ENCODE peak calls at places on chromosomes 5 and 9, in nine cellular contexts. One of them, this sample, is unnamed.

GRCh38 chr9:81650836-81651545 is 38.4 kb downstream of the TLE1 start:
- DNase-seq in A549: no peak
- DNase-seq in transverse colon: no peak
- DNase-seq in sigmoid colon: no peak
- DNase-seq in SK-N-SH: no peak
- DNase-seq in H1: no peak
- DNase-seq in stomach: no peak
- DNase-seq in tibial nerve: no peak
- DNase-seq in HepG2: no peak
- DNase-seq in this sample: no peak

GRCh38 chr5:38208782-38209378 is 49.5 kb upstream of the EGFLAM start:
- DNase-seq in A549: peak; percentile 61
- DNase-seq in transverse colon: no peak
- DNase-seq in sigmoid colon: no peak
- DNase-seq in SK-N-SH: peak; percentile 51
- DNase-seq in H1: no peak
- DNase-seq in stomach: no peak
- DNase-seq in tibial nerve: no peak
- DNase-seq in HepG2: peak; percentile 46
- DNase-seq in this sample: peak; percentile 60

GRCh38 chr9:117409321-117409720 is 5.5 kb downstream of the ASTN2 start:
- DNase-seq in A549: no peak
- DNase-seq in transverse colon: no peak
- DNase-seq in sigmoid colon: no peak
- DNase-seq in SK-N-SH: no peak
- DNase-seq in H1: no peak
- DNase-seq in stomach: no peak
- DNase-seq in tibial nerve: no peak
- DNase-seq in HepG2: no peak
- DNase-seq in this sample: no peak

GRCh38 chr9:13412323-13412722 is 132.8 kb upstream of the MPDZ start:
- DNase-seq in A549: no peak
- DNase-seq in transverse colon: no peak
- DNase-seq in sigmoid colon: no peak
- DNase-seq in SK-N-SH: no peak
- DNase-seq in H1: no peak
- DNase-seq in stomach: no peak
- DNase-seq in tibial nerve: no peak
- DNase-seq in HepG2: no peak
- DNase-seq in this sample: no peak

GRCh38 chr5:82106806-82107205 is 135.0 kb downstream of the ATG10 start:
- DNase-seq in A549: no peak
- DNase-seq in transverse colon: no peak
- DNase-seq in sigmoid colon: no peak
- DNase-seq in SK-N-SH: no peak
- DNase-seq in H1: no peak
- DNase-seq in stomach: no peak
- DNase-seq in tibial nerve: no peak
- DNase-seq in HepG2: no peak
- DNase-seq in this sample: no peak

GRCh38 chr5:143106175-143106574 is 297.3 kb downstream of the NR3C1 start:
- DNase-seq in A549: peak; percentile 89
- DNase-seq in transverse colon: no peak
- DNase-seq in sigmoid colon: no peak
- DNase-seq in SK-N-SH: peak; percentile 45
- DNase-seq in H1: no peak
- DNase-seq in stomach: peak; percentile 39
- DNase-seq in tibial nerve: no peak
- DNase-seq in HepG2: peak; percentile 80
- DNase-seq in this sample: no peak

GRCh38 chr9:121026260-121026691 is 23.8 kb downstream of the C5 start:
- DNase-seq in A549: peak; percentile 91
- DNase-seq in transverse colon: no peak
- DNase-seq in sigmoid colon: no peak
- DNase-seq in SK-N-SH: no peak
- DNase-seq in H1: no peak
- DNase-seq in stomach: no peak
- DNase-seq in tibial nerve: no peak
- DNase-seq in HepG2: peak; percentile 49
- DNase-seq in this sample: no peak

GRCh38 chr9:136885950-136886578 is at the start of gene TRAF2:
- DNase-seq in A549: peak; percentile 100
- DNase-seq in transverse colon: peak; percentile 98
- DNase-seq in sigmoid colon: peak; percentile 99
- DNase-seq in SK-N-SH: peak; percentile 100
- DNase-seq in H1: peak; percentile 99
- DNase-seq in stomach: peak; percentile 99
- DNase-seq in tibial nerve: peak; percentile 94
- DNase-seq in HepG2: peak; percentile 94
- DNase-seq in this sample: peak; percentile 99

GRCh38 chr9:6525326-6526040 is 112.5 kb downstream of the UHRF2 start:
- DNase-seq in A549: no peak
- DNase-seq in transverse colon: no peak
- DNase-seq in sigmoid colon: no peak
- DNase-seq in SK-N-SH: no peak
- DNase-seq in H1: no peak
- DNase-seq in stomach: no peak
- DNase-seq in tibial nerve: no peak
- DNase-seq in HepG2: no peak
- DNase-seq in this sample: no peak

GRCh38 chr9:110655723-110656641 is 12.6 kb upstream of the MUSK start:
- DNase-seq in A549: no peak
- DNase-seq in transverse colon: peak; percentile 17
- DNase-seq in sigmoid colon: peak; percentile 84
- DNase-seq in SK-N-SH: no peak
- DNase-seq in H1: no peak
- DNase-seq in stomach: no peak
- DNase-seq in tibial nerve: peak; percentile 28
- DNase-seq in HepG2: no peak
- DNase-seq in this sample: no peak

GRCh38 chr5:31574777-31575176 is 42.7 kb downstream of the C5orf22 start:
- DNase-seq in A549: no peak
- DNase-seq in transverse colon: no peak
- DNase-seq in sigmoid colon: no peak
- DNase-seq in SK-N-SH: no peak
- DNase-seq in H1: no peak
- DNase-seq in stomach: no peak
- DNase-seq in tibial nerve: no peak
- DNase-seq in HepG2: no peak
- DNase-seq in this sample: no peak

GRCh38 chr5:108093186-108093585 is 288.7 kb downstream of the FBXL17 start:
- DNase-seq in A549: peak; percentile 25
- DNase-seq in transverse colon: no peak
- DNase-seq in sigmoid colon: no peak
- DNase-seq in SK-N-SH: peak; percentile 41
- DNase-seq in H1: no peak
- DNase-seq in stomach: no peak
- DNase-seq in tibial nerve: no peak
- DNase-seq in HepG2: no peak
- DNase-seq in this sample: no peak

GRCh38 chr9:122463828-122464632 is 13.7 kb downstream of the OR1J1 start:
- DNase-seq in A549: peak; percentile 24
- DNase-seq in transverse colon: no peak
- DNase-seq in sigmoid colon: no peak
- DNase-seq in SK-N-SH: peak; percentile 27
- DNase-seq in H1: no peak
- DNase-seq in stomach: no peak
- DNase-seq in tibial nerve: no peak
- DNase-seq in HepG2: peak; percentile 69
- DNase-seq in this sample: no peak

GRCh38 chr5:34721359-34721758 is 65.2 kb downstream of the RAI14 start:
- DNase-seq in A549: no peak
- DNase-seq in transverse colon: no peak
- DNase-seq in sigmoid colon: no peak
- DNase-seq in SK-N-SH: no peak
- DNase-seq in H1: no peak
- DNase-seq in stomach: no peak
- DNase-seq in tibial nerve: no peak
- DNase-seq in HepG2: peak; percentile 27
- DNase-seq in this sample: no peak

GRCh38 chr5:67855523-67855922 is 360.0 kb upstream of the PIK3R1 start:
- DNase-seq in A549: no peak
- DNase-seq in transverse colon: no peak
- DNase-seq in sigmoid colon: no peak
- DNase-seq in SK-N-SH: no peak
- DNase-seq in H1: no peak
- DNase-seq in stomach: no peak
- DNase-seq in tibial nerve: no peak
- DNase-seq in HepG2: no peak
- DNase-seq in this sample: no peak

GRCh38 chr9:98997580-98997979 is 53.9 kb downstream of the COL15A1 start:
- DNase-seq in A549: no peak
- DNase-seq in transverse colon: no peak
- DNase-seq in sigmoid colon: no peak
- DNase-seq in SK-N-SH: no peak
- DNase-seq in H1: no peak
- DNase-seq in stomach: no peak
- DNase-seq in tibial nerve: no peak
- DNase-seq in HepG2: no peak
- DNase-seq in this sample: no peak

GRCh38 chr5:172641359-172642045 is 439 bp downstream of the NEURL1B start:
- DNase-seq in A549: peak; percentile 23
- DNase-seq in transverse colon: no peak
- DNase-seq in sigmoid colon: peak; percentile 74
- DNase-seq in SK-N-SH: peak; percentile 83
- DNase-seq in H1: peak; percentile 82
- DNase-seq in stomach: no peak
- DNase-seq in tibial nerve: no peak
- DNase-seq in HepG2: no peak
- DNase-seq in this sample: no peak
- TF ChIP-seq EP300 in A549: no peak
- TF ChIP-seq EP300 in transverse colon: no peak
- TF ChIP-seq EP300 in sigmoid colon: no peak
- TF ChIP-seq EP300 in SK-N-SH: no peak
- TF ChIP-seq EP300 in H1: no peak
- TF ChIP-seq EP300 in stomach: no peak
- TF ChIP-seq EP300 in tibial nerve: no peak
- TF ChIP-seq EP300 in HepG2: no peak
- TF ChIP-seq EP300 in this sample: no peak

GRCh38 chr9:91948061-91948422 is 2.0 kb downstream of the ROR2 start:
- DNase-seq in A549: no peak
- DNase-seq in transverse colon: no peak
- DNase-seq in sigmoid colon: peak; percentile 81
- DNase-seq in SK-N-SH: peak; percentile 44
- DNase-seq in H1: no peak
- DNase-seq in stomach: no peak
- DNase-seq in tibial nerve: no peak
- DNase-seq in HepG2: no peak
- DNase-seq in this sample: no peak
- H3K27ac ChIP-seq in A549: no peak overlapping the region
- H3K27ac ChIP-seq in transverse colon: peak overlapping the region; percentile 91
- H3K27ac ChIP-seq in sigmoid colon: peak overlapping the region; percentile 95
- H3K27ac ChIP-seq in SK-N-SH: no peak overlapping the region
- H3K27ac ChIP-seq in H1: no peak overlapping the region
- H3K27ac ChIP-seq in stomach: peak overlapping the region; percentile 89
- H3K27ac ChIP-seq in tibial nerve: no peak overlapping the region
- H3K27ac ChIP-seq in HepG2: no peak overlapping the region
- H3K27ac ChIP-seq in this sample: peak overlapping the region; percentile 95

GRCh38 chr9:89522979-89523305 is 25.0 kb upstream of the SEMA4D start:
- DNase-seq in A549: no peak
- DNase-seq in transverse colon: no peak
- DNase-seq in sigmoid colon: no peak
- DNase-seq in SK-N-SH: no peak
- DNase-seq in H1: no peak
- DNase-seq in stomach: peak; percentile 15
- DNase-seq in tibial nerve: no peak
- DNase-seq in HepG2: no peak
- DNase-seq in this sample: no peak
- TF ChIP-seq EP300 in A549: no peak
- TF ChIP-seq EP300 in transverse colon: no peak
- TF ChIP-seq EP300 in sigmoid colon: no peak
- TF ChIP-seq EP300 in SK-N-SH: no peak
- TF ChIP-seq EP300 in H1: no peak
- TF ChIP-seq EP300 in stomach: no peak
- TF ChIP-seq EP300 in tibial nerve: no peak
- TF ChIP-seq EP300 in HepG2: no peak
- TF ChIP-seq EP300 in this sample: no peak

GRCh38 chr5:138955013-138955660 is 80.0 kb upstream of the LRRTM2 start:
- DNase-seq in A549: no peak
- DNase-seq in transverse colon: no peak
- DNase-seq in sigmoid colon: peak; percentile 67
- DNase-seq in SK-N-SH: peak; percentile 59
- DNase-seq in H1: no peak
- DNase-seq in stomach: peak; percentile 24
- DNase-seq in tibial nerve: no peak
- DNase-seq in HepG2: peak; percentile 21
- DNase-seq in this sample: no peak

GRCh38 chr5:138952962-138953361 is 77.8 kb upstream of the LRRTM2 start:
- DNase-seq in A549: no peak
- DNase-seq in transverse colon: no peak
- DNase-seq in sigmoid colon: peak; percentile 65
- DNase-seq in SK-N-SH: no peak
- DNase-seq in H1: no peak
- DNase-seq in stomach: no peak
- DNase-seq in tibial nerve: no peak
- DNase-seq in HepG2: no peak
- DNase-seq in this sample: no peak

GRCh38 chr5:138953370-138954256 is 78.5 kb upstream of the LRRTM2 start:
- DNase-seq in A549: no peak
- DNase-seq in transverse colon: peak; percentile 80
- DNase-seq in sigmoid colon: peak; percentile 96
- DNase-seq in SK-N-SH: peak; percentile 90
- DNase-seq in H1: no peak
- DNase-seq in stomach: peak; percentile 87
- DNase-seq in tibial nerve: peak; percentile 60
- DNase-seq in HepG2: no peak
- DNase-seq in this sample: no peak

GRCh38 chr5:138955672-138956295 is 80.6 kb upstream of the LRRTM2 start:
- DNase-seq in A549: no peak
- DNase-seq in transverse colon: no peak
- DNase-seq in sigmoid colon: peak; percentile 19
- DNase-seq in SK-N-SH: no peak
- DNase-seq in H1: no peak
- DNase-seq in stomach: peak; percentile 9
- DNase-seq in tibial nerve: no peak
- DNase-seq in HepG2: no peak
- DNase-seq in this sample: no peak

DNA sequence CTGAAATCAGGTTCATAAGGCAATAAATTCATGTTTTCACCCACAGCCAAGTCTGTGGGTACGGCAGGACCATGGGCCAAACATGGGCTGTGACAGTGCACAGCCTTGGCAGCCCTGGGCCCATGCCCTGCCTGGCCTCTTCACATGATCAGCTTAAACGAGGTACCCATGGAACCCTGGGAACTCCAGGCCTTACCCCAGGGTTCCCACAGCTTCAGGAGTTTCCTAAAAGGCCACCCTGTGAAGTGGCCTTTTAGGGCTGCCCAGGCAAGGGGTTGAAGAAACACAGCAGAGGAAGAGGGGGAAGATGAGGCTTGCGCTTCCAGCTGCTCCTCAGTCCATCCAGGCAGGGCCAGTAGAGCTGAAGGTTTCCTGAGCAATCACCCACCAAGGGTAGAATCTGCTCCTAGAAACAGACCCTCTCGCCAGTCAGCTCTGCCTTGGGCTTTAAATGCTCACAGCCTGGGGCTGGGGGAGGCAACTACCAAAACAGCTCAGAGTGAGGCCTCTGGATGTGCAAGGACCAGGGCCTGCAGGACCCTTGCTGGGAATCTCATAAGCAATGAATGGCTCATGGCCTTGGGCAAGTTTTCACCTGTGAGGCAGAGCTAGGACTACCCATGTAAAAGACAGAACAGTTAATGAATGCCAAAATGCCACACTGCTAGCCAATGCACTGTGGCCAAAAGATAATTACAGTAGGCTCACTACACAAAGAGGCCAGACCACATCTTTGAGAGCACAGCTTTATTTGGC is 79.3 kb upstream of the LRRTM2 start:
- DNase-seq in A549: no peak
- DNase-seq in transverse colon: no peak
- DNase-seq in sigmoid colon: peak; percentile 46
- DNase-seq in SK-N-SH: no peak
- DNase-seq in H1: no peak
- DNase-seq in stomach: peak; percentile 7
- DNase-seq in tibial nerve: no peak
- DNase-seq in HepG2: no peak
- DNase-seq in this sample: no peak
- H3K27ac ChIP-seq in A549: no peak overlapping the region
- H3K27ac ChIP-seq in transverse colon: peak overlapping the region; percentile 55
- H3K27ac ChIP-seq in sigmoid colon: peak overlapping the region; percentile 76
- H3K27ac ChIP-seq in SK-N-SH: no peak overlapping the region
- H3K27ac ChIP-seq in H1: no peak overlapping the region
- H3K27ac ChIP-seq in stomach: peak overlapping the region; percentile 74
- H3K27ac ChIP-seq in tibial nerve: peak overlapping the region; percentile 78
- H3K27ac ChIP-seq in HepG2: no peak overlapping the region
- H3K27ac ChIP-seq in this sample: peak overlapping the region; percentile 78